ENCODE peak calls at places on chromosomes 5 and 9, in seven cellular contexts. G, W, O, B, X, V and P are unnamed samples. For H3K27me3 and H3K4me1, the result is how much of the 10 kb centered on the place peaks cover.

GRCh38 chr9:77421506-77422265 is 226.4 kb downstream of the GNA14 start:
- DNase-seq in G (no peak), W (no peak), O (no peak), B (no peak), X (peak), V (no peak), P (no peak)

GRCh38 chr5:165325201-165325600 is 1819.8 kb downstream of the MAT2B start:
- DNase-seq in G (no peak), W (no peak), O (no peak), B (no peak), X (peak), V (no peak), P (no peak)

GRCh38 chr9:19992556-19992955 is 203.7 kb upstream of the SLC24A2 start:
- DNase-seq in G (no peak), W (no peak), O (no peak), B (no peak), X (peak), V (no peak), P (no peak)

GRCh38 chr5:121152411-121152810 is 688.3 kb downstream of the PRR16 start:
- DNase-seq in G (no peak), W (no peak), O (no peak), B (no peak), X (no peak), V (no peak), P (no peak)

GRCh38 chr9:124852829-124853531 is at the start of gene WDR38:
- DNase-seq in G (peak), W (peak), O (peak), B (peak), X (peak), V (peak), P (peak)

GRCh38 chr5:78243639-78244038 is 50.9 kb downstream of the AP3B1 start:
- DNase-seq in G (no peak), W (no peak), O (no peak), B (no peak), X (peak), V (no peak), P (no peak)

GRCh38 chr5:56440871-56441740 is 208.0 kb upstream of the ANKRD55 start:
- DNase-seq in G (no peak), W (peak), O (no peak), B (no peak), X (peak), V (no peak), P (no peak)

GRCh38 chr9:124840300-124840833 is 12.9 kb upstream of the WDR38 start:
- DNase-seq in G (no peak), W (no peak), O (no peak), B (no peak), X (no peak), V (peak), P (no peak)

GRCh38 chr9:114452219-114453169 is 52.8 kb downstream of the WHRN start:
- DNase-seq in G (peak), W (no peak), O (no peak), B (peak), X (no peak), V (peak), P (no peak)

GRCh38 chr9:70923941-70924340 is 197.5 kb downstream of the TRPM3 start:
- DNase-seq in G (no peak), W (no peak), O (no peak), B (no peak), X (no peak), V (no peak), P (no peak)

GRCh38 chr5:10244357-10244944 is 5.2 kb downstream of the ATPSCKMT start:
- DNase-seq in G (no peak), W (no peak), O (no peak), B (no peak), X (no peak), V (no peak), P (no peak)

GRCh38 chr9:133113163-133113927 is 7.7 kb downstream of the RALGDS start:
- DNase-seq in G (no peak), W (no peak), O (peak), B (peak), X (peak), V (peak), P (peak)

GRCh38 chr5:90473321-90474234 is 993 bp downstream of the MBLAC2 start:
- DNase-seq in G (peak), W (peak), O (peak), B (peak), X (peak), V (peak), P (no peak)

GRCh38 chr9:93575706-93576295 is 583 bp upstream of the PHF2 start:
- DNase-seq in G (peak), W (peak), O (peak), B (peak), X (peak), V (peak), P (peak)

GRCh38 chr5:17370651-17371050 is 127.4 kb upstream of the TAF11L2 start:
- DNase-seq in G (no peak), W (no peak), O (no peak), B (no peak), X (no peak), V (no peak), P (no peak)

GRCh38 chr9:27566118-27566517 is 7.2 kb downstream of the C9orf72 start:
- DNase-seq in G (no peak), W (no peak), O (no peak), B (no peak), X (no peak), V (no peak), P (no peak)

GRCh38 chr9:136265561-136266355 is 20.1 kb upstream of the QSOX2 start:
- DNase-seq in G (no peak), W (no peak), O (peak), B (no peak), X (no peak), V (no peak), P (no peak)

GRCh38 chr9:136268776-136269175 is 23.2 kb upstream of the QSOX2 start:
- DNase-seq in G (no peak), W (no peak), O (peak), B (no peak), X (no peak), V (no peak), P (no peak)

GRCh38 chr9:136268318-136268717 is 22.7 kb upstream of the QSOX2 start:
- DNase-seq in G (no peak), W (no peak), O (peak), B (no peak), X (no peak), V (peak), P (no peak)

GRCh38 chr9:136264803-136265405 is 19.3 kb upstream of the QSOX2 start:
- DNase-seq in G (no peak), W (no peak), O (peak), B (no peak), X (no peak), V (no peak), P (no peak)

GRCh38 chr9:136267261-136268111 is 21.9 kb upstream of the QSOX2 start:
- DNase-seq in G (peak), W (peak), O (peak), B (peak), X (peak), V (peak), P (peak)
- H3K27me3 ChIP-seq in G (under half), W (under half), O (under half), B (under half), X (under half), V (under half), P (under half)

GRCh38 chr9:127087411-127087810 is 35.0 kb downstream of the ANGPTL2 start:
- DNase-seq in G (no peak), W (no peak), O (no peak), B (no peak), X (no peak), V (no peak), P (no peak)
- H3K4me1 ChIP-seq in G (under half), W (under half), O (under half), B (under half), X (under half), V (under half), P (under half)

GRCh38 chr9:134458111-134458845 is 132.0 kb downstream of the RXRA start:
- DNase-seq in G (no peak), W (no peak), O (no peak), B (no peak), X (peak), V (no peak), P (peak)
- TF ChIP-seq CTCF in G (no peak), W (no peak), O (no peak), B (no peak), X (no peak), V (no peak), P (no peak)

GRCh38 chr5:1881273-1881586 is 1.5 kb downstream of the IRX4 start:
- DNase-seq in G (no peak), W (no peak), O (no peak), B (no peak), X (no peak), V (no peak), P (no peak)
- H3K27me3 ChIP-seq in G (under half), W (under half), O (under half), B (half or more), X (half or more), V (under half), P (under half)

GRCh38 chr9:108780949-108781734 is 74.6 kb downstream of the ACTL7B start:
- DNase-seq in G (no peak), W (no peak), O (no peak), B (no peak), X (no peak), V (no peak), P (no peak)
- H3K4me1 ChIP-seq in G (under half), W (under half), O (under half), B (under half), X (under half), V (under half), P (under half)

GRCh38 chr5:15807861-15808260 is 307.9 kb downstream of the FBXL7 start:
- DNase-seq in G (no peak), W (no peak), O (no peak), B (no peak), X (peak), V (no peak), P (no peak)
- TF ChIP-seq CTCF in G (no peak), W (no peak), O (no peak), B (no peak), X (peak), V (no peak), P (no peak)

DNA sequence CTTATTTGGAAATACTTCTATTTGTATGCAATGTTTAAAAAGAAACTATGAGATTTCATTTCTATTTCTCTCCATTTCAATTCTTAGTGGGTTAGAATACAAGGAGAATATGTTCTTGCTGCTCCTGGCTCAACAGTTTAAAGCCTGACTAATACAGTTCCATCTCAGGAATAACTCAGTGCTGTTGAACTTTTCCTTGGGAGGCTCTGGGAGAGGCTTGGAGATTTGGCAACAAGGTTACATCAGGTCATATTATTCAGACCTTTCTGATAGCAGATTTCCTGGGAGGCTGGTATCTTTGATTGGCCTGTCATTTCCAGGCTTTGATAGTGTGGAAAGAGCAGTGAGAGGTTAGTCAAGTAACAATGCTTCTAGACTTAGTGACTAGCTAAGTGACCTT is 481.7 kb upstream of the KLF4 start:
- DNase-seq in G (no peak), W (no peak), O (no peak), B (no peak), X (no peak), V (no peak), P (no peak)
- H3K27me3 ChIP-seq in G (under half), W (under half), O (under half), B (under half), X (under half), V (under half), P (under half)